ENCODE peak calls at places on chromosomes 16 and 17, in four cellular contexts. F, N, Q and D are unnamed samples.
A peak's percentile ranks its signal among the peaks of the same experiment; 100 is the strongest.

GRCh38 chr17:73404246-73404645 is 92.4 kb upstream of the CDC42EP4 start:
- DNase-seq in F (no peak), N (no peak), Q (no peak), D (no peak)

GRCh38 chr16:89330177-89330856 is 112.8 kb downstream of the ZNF778 start:
- DNase-seq in F (peak; percentile 52), N (no peak), Q (no peak), D (no peak)

GRCh38 chr17:50420419-50421112 is 5.5 kb upstream of the ACSF2 start:
- DNase-seq in F (no peak), N (no peak), Q (no peak), D (no peak)

GRCh38 chr16:22353188-22353919 is 21.1 kb downstream of the CDR2 start:
- DNase-seq in F (peak; percentile 89), N (peak; percentile 52), Q (no peak), D (no peak)

GRCh38 chr16:11915644-11916523 is at the start of gene GSPT1:
- DNase-seq in F (peak; percentile 97), N (peak; percentile 97), Q (peak; percentile 99), D (peak; percentile 99)

GRCh38 chr17:9842057-9842758 is 16.5 kb downstream of the GLP2R start:
- DNase-seq in F (peak; percentile 77), N (peak; percentile 90), Q (no peak), D (peak; percentile 37)

GRCh38 chr17:50467114-50467854 is 1.4 kb downstream of the CHAD start:
- DNase-seq in F (no peak), N (no peak), Q (no peak), D (no peak)

GRCh38 chr17:50697663-50698272 is 9.9 kb downstream of the ANKRD40 start:
- DNase-seq in F (no peak), N (no peak), Q (no peak), D (no peak)

GRCh38 chr17:66976781-66977201 is 12.3 kb downstream of the CACNG4 start:
- DNase-seq in F (no peak), N (no peak), Q (no peak), D (no peak)

GRCh38 chr17:75712480-75712879 is 8.8 kb upstream of the ITGB4 start:
- DNase-seq in F (no peak), N (no peak), Q (no peak), D (no peak)

DNA sequence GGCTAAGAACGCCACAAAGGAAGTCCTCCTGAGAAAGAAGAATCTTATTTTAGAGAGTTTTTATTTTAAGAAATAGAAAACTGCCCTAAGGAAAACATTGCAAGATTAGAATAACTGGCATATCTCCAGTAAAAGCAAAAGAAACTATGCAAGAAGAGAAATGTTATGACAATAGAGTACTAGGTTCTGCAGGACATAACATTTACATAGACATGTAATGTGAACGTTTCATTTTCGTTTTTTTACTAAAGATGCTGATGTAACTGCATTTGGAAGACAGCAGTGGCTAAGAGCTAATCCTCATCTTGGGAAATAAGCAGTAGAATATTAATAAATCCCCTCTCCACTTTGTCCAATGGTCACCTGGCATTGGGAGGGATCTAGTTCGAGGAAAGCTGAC is 7.8 kb upstream of the ASGR2 start:
- DNase-seq in F (peak; percentile 28), N (peak; percentile 28), Q (no peak), D (no peak)
- H3K4me3 ChIP-seq in F (no peak overlapping the region), N (no peak overlapping the region), Q (no peak overlapping the region), D (no peak overlapping the region)

GRCh38 chr17:77302682-77303081 is 161.9 kb downstream of the SEC14L1 start:
- DNase-seq in F (no peak), N (no peak), Q (no peak), D (no peak)
- H3K36me3 ChIP-seq in F (no peaks in the 10 kb centered on the region), N (no peaks in the 10 kb centered on the region), Q (no peaks in the 10 kb centered on the region), D (no peaks in the 10 kb centered on the region)

GRCh38 chr16:81276323-81276722 is 37.8 kb downstream of the BCO1 start:
- DNase-seq in F (no peak), N (no peak), Q (no peak), D (no peak)
- H3K27ac ChIP-seq in F (no peak overlapping the region), N (no peak overlapping the region), Q (no peak overlapping the region), D (no peak overlapping the region)

DNA sequence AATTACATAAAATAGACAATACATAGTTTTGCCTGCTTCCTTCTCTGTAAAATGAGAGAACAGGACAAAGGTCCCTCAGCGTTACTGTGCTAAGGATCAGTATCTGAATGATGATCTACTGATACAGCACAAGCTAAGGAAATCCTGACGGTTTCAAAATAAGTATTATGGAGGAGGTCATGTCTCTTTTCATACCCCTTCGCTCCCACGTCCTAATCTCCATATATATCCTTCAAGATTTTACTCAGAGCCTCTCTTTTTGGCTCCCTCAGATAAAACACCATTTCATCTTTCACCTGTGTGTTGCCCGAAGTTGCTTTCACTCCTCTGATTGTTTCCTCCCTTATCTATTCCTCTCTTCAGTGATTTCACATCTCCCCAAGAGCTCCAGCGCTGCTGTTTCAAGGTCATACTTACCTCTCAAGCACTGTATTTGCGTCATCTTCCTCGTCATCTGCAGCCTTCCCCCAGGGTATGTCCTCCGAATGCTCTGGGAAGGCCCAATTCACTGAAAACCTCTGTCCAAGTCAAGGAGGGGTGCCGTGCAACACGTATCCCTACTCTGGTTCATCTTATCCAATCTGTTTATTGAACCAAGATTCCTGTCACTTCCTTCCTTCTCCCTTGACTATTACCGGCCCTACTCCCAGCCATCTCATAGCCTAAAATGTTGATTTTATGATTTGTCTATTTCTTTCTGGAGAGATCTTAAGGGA is 1.2 kb upstream of the BLTP2 start:
- DNase-seq in F (no peak), N (no peak), Q (no peak), D (no peak)
- H3K4me3 ChIP-seq in F (no peak overlapping the region), N (peak overlapping the region; percentile 92), Q (peak overlapping the region; percentile 91), D (peak overlapping the region; percentile 26)